ENCODE peak calls at places on chromosomes 1 and 21, in eight cellular contexts. R is fibroblast of pulmonary artery, O is progenitor cell of endocrine pancreas, D is AG09319, W is fibroblast of mammary gland, I is stomach, K is glutamatergic neuron, M is LNCaP clone FGC. V is an unnamed sample.

GRCh38 chr1:24775348-24775747 is 30.1 kb downstream of the CLIC4 start:
- DNase-seq in M (no peak), D (no peak), I (no peak), R (no peak), O (no peak), W (no peak), K (no peak), V (no peak)

GRCh38 chr1:156285437-156285836 is 1.3 kb downstream of the TMEM79 start:
- DNase-seq in O (no peak), R (no peak), K (no peak), D (no peak), M (no peak), I (no peak), W (no peak), V (no peak)

GRCh38 chr1:32413507-32414185 is 19.4 kb upstream of the BSDC1 start:
- DNase-seq in W (peak), D (peak), K (no peak), M (no peak), O (no peak), I (peak), R (peak), V (no peak)

GRCh38 chr1:184563308-184563707 is 176.5 kb downstream of the C1orf21 start:
- DNase-seq in K (no peak), I (no peak), W (peak), D (peak), M (no peak), R (peak), O (no peak), V (no peak)

GRCh38 chr1:156942176-156942575 is 21.7 kb downstream of the LRRC71 start:
- DNase-seq in O (no peak), D (no peak), M (no peak), W (no peak), I (no peak), R (no peak), K (no peak), V (no peak)

GRCh38 chr21:23837564-23837963 is 1769.7 kb downstream of the MRPL39 start:
- DNase-seq in M (peak), I (no peak), O (no peak), W (no peak), R (no peak), D (no peak), K (no peak), V (no peak)

GRCh38 chr1:93585059-93585966 is 96.3 kb downstream of the BCAR3 start:
- DNase-seq in I (peak), R (peak), O (peak), M (peak), W (peak), K (no peak), D (no peak), V (no peak)

GRCh38 chr21:14306143-14306907 is 76.6 kb downstream of the HSPA13 start:
- DNase-seq in D (no peak), K (no peak), R (peak), M (no peak), W (peak), I (no peak), O (no peak), V (no peak)

GRCh38 chr1:240356568-240356967 is 255.4 kb downstream of the GREM2 start:
- DNase-seq in I (no peak), O (no peak), R (no peak), K (no peak), M (no peak), W (no peak), D (no peak), V (no peak)

GRCh38 chr1:117565745-117566455 is 39.9 kb upstream of the TENT5C start:
- DNase-seq in M (no peak), O (peak), R (no peak), I (no peak), K (peak), W (no peak), D (no peak), V (no peak)

GRCh38 chr21:26001356-26001755 is 169.2 kb downstream of the APP start:
- DNase-seq in M (no peak), W (no peak), I (no peak), K (no peak), R (no peak), O (no peak), D (no peak), V (no peak)

GRCh38 chr1:160366731-160367515 is at the start of gene NHLH1:
- DNase-seq in W (no peak), I (no peak), D (no peak), K (peak), R (no peak), O (no peak), M (no peak), V (no peak)

DNA sequence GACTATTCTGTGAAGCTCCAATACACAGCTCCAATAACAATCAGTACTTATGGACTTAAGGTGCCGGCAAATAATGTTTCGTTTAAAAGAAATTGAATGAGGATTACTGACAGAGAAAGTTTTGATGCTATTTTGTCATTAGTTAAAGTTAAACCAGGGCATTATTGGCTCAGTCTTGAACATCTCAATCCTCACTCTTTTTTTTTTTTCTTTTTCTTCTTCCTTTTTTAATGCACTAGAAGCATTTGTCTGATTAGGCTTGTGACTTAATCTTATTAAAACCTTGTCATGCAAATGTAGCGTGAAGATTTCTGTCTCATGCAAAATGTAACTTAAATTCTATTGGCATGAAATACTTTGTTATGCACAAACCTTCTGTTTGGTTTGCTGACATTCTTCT is 346.8 kb upstream of the ADGRL2 start:
- DNase-seq in W (no peak), M (no peak), K (no peak), R (no peak), O (no peak), I (no peak), D (no peak), V (no peak)
- TF ChIP-seq CTCF in W (no peak), M (no peak), K (no peak), R (no peak), O (no peak), I (no peak), D (no peak), V (no peak)

GRCh38 chr1:53553734-53554509 is 94.7 kb downstream of the DMRTB1 start:
- DNase-seq in D (no peak), I (no peak), W (no peak), M (no peak), R (no peak), O (no peak), K (peak), V (no peak)
- TF ChIP-seq CTCF in D (no peak), I (no peak), W (no peak), M (no peak), R (no peak), O (no peak), K (no peak), V (no peak)

GRCh38 chr1:912740-913301 is 10.9 kb upstream of the SAMD11 start:
- DNase-seq in M (no peak), I (no peak), K (peak), O (peak), D (no peak), R (peak), W (peak), V (no peak)
- TF ChIP-seq CTCF in M (no peak), I (no peak), K (peak), O (peak), D (no peak), R (peak), W (peak), V (peak)

GRCh38 chr1:26161408-26162219 is 2.7 kb downstream of the FAM110D start:
- DNase-seq in D (no peak), O (peak), M (no peak), I (peak), R (peak), W (peak), K (peak), V (no peak)
- TF ChIP-seq CTCF in D (no peak), O (peak), M (peak), I (no peak), R (peak), W (no peak), K (no peak), V (no peak)

DNA sequence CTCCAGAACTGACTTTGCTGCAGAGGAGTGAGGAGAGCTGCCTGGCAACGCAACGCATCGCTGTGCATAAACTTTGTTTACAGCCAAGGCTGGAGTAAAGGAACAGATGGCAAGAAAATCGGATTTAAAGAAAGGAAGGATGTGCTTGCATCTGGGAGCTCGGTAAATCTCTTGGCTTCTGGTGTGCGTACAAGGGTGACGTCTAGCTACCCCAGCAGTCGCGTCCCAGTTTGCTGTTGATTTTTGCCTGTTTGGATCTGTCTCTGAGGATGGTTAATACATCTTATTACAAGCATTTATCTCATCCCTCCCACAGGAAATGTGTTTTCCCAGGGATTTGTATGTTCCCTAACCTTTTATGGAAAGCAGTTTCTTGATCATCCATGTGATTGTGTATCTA is 73.3 kb upstream of the RALGPS2 start:
- DNase-seq in O (no peak), I (no peak), K (no peak), W (peak), M (no peak), R (peak), D (no peak), V (no peak)
- TF ChIP-seq CTCF in O (no peak), I (no peak), K (no peak), W (no peak), M (no peak), R (no peak), D (no peak), V (no peak)

GRCh38 chr1:243585982-243586381 is 264.1 kb downstream of the AKT3 start:
- DNase-seq in O (no peak), R (no peak), M (no peak), K (no peak), D (no peak), W (no peak), I (no peak), V (no peak)
- TF ChIP-seq CTCF in O (no peak), R (no peak), M (no peak), K (no peak), D (no peak), W (no peak), I (no peak), V (no peak)

GRCh38 chr1:31216016-31216415 is 23.7 kb downstream of the NKAIN1 start:
- DNase-seq in O (no peak), K (peak), W (peak), M (no peak), R (peak), D (no peak), I (peak), V (no peak)

GRCh38 chr1:31218705-31219104 is 21.0 kb downstream of the NKAIN1 start:
- DNase-seq in I (no peak), R (no peak), O (no peak), W (no peak), K (peak), M (no peak), D (no peak), V (no peak)

GRCh38 chr1:31215083-31215570 is 24.6 kb downstream of the NKAIN1 start:
- DNase-seq in K (no peak), R (peak), D (no peak), M (no peak), O (no peak), W (no peak), I (no peak), V (no peak)

GRCh38 chr1:31219489-31219888 is 20.2 kb downstream of the NKAIN1 start:
- DNase-seq in M (no peak), O (no peak), K (no peak), R (no peak), W (no peak), D (no peak), I (no peak), V (no peak)

DNA sequence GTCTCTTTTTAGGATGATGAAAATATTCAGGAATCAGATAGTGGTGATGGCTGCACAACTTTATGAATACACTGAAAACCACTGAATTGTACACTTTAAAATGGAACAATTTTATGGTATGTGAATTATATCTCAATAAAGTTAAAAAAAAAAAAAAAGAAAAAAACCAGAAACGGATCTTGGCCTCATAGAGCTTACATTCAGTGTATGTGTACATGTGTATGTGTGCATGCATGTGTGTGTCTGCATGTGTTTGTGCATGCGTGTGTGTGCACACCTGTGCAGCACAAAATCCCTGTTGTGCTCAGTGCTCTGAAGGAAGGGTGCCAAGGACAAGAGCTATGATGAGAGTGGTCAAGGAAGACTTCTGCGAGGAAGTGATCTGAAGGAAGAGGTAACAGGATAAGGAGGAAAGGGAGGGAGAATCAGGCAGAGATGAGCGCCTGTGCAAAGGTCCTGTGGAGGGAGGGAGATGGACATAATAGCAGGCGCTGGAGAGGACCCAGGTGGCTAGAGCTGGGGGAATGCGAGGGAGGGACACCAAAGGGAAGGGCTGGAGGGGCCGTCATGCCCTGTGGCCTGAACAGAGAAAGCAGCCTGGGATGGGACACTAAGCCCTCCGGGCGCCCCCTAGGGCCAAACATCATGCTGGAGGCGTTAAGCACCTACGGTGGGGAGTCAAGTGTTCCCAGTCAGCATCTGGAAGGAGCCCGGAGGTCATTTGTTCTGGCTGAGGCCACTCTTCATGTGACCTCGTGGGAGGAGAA is 25.2 kb downstream of the NKAIN1 start:
- DNase-seq in O (no peak), K (no peak), D (no peak), W (peak), I (no peak), R (no peak), M (no peak), V (no peak)
- TF ChIP-seq CTCF in O (no peak), K (no peak), D (no peak), W (peak), I (no peak), R (peak), M (no peak), V (no peak)

GRCh38 chr1:108560143-108560429 is 186 bp downstream of the EEIG2 start:
- DNase-seq in K (no peak), O (peak), R (no peak), I (no peak), W (no peak), D (no peak), M (no peak), V (no peak)

GRCh38 chr1:108560430-108561144 is 687 bp downstream of the EEIG2 start:
- DNase-seq in R (peak), K (peak), D (no peak), O (no peak), M (no peak), I (peak), W (peak), V (peak)

GRCh38 chr1:108561145-108561458 is 1.2 kb downstream of the EEIG2 start:
- DNase-seq in W (no peak), D (no peak), I (no peak), M (no peak), O (no peak), K (no peak), R (no peak), V (no peak)

GRCh38 chr1:108563808-108564207 is 3.9 kb downstream of the EEIG2 start:
- DNase-seq in R (no peak), O (no peak), M (no peak), W (no peak), K (no peak), I (no peak), D (no peak), V (no peak)

GRCh38 chr1:108561731-108562326 is 1.9 kb downstream of the EEIG2 start:
- DNase-seq in R (peak), D (no peak), M (peak), O (peak), K (peak), I (peak), W (no peak), V (peak)
- TF ChIP-seq CTCF in R (peak), D (peak), M (peak), O (peak), K (peak), I (peak), W (peak), V (peak)